ENCODE peak calls at places on chromosome 11, in six cellular contexts. L, S, Y, K, F and N are unnamed samples.

GRCh38 chr11:44110231-44110679 is 14.8 kb downstream of the EXT2 start:
- DNase-seq in L (no peak), S (peak), Y (peak), K (peak), F (peak), N (peak)

GRCh38 chr11:28713850-28714249 is 605.7 kb downstream of the METTL15 start:
- DNase-seq in L (no peak), S (no peak), Y (no peak), K (peak), F (no peak), N (no peak)

GRCh38 chr11:46826310-46827044 is 19.6 kb downstream of the CKAP5 start:
- DNase-seq in L (peak), S (peak), Y (peak), K (peak), F (peak), N (peak)

GRCh38 chr11:73656985-73657384 is 10.6 kb downstream of the PLEKHB1 start:
- DNase-seq in L (no peak), S (no peak), Y (no peak), K (no peak), F (no peak), N (no peak)

GRCh38 chr11:2732261-2732939 is 32.6 kb upstream of the KCNQ1OT1 start:
- DNase-seq in L (no peak), S (no peak), Y (no peak), K (no peak), F (no peak), N (no peak)

GRCh38 chr11:101446238-101446637 is 137.6 kb downstream of the TRPC6 start:
- DNase-seq in L (no peak), S (no peak), Y (no peak), K (peak), F (no peak), N (no peak)

GRCh38 chr11:119368121-119369034 is 13.1 kb downstream of the USP2 start:
- DNase-seq in L (no peak), S (peak), Y (peak), K (peak), F (peak), N (no peak)

GRCh38 chr11:102177974-102178631 is 67.9 kb downstream of the YAP1 start:
- DNase-seq in L (peak), S (no peak), Y (peak), K (peak), F (peak), N (no peak)

GRCh38 chr11:86938203-86938899 is 16.8 kb downstream of the FZD4 start:
- DNase-seq in L (no peak), S (no peak), Y (no peak), K (no peak), F (no peak), N (no peak)

GRCh38 chr11:68584097-68584496 is 100.2 kb upstream of the GAL start:
- DNase-seq in L (no peak), S (peak), Y (peak), K (peak), F (peak), N (peak)

GRCh38 chr11:69325446-69325845 is 31.5 kb downstream of the MYEOV start:
- DNase-seq in L (no peak), S (no peak), Y (no peak), K (no peak), F (no peak), N (no peak)

GRCh38 chr11:71488086-71488967 is 35.3 kb downstream of the NADSYN1 start:
- DNase-seq in L (no peak), S (no peak), Y (peak), K (peak), F (peak), N (no peak)
- TF ChIP-seq EZH2phosphoT487 in L (no peak), S (no peak), Y (no peak), K (no peak), F (no peak), N (no peak)

GRCh38 chr11:12411806-12412727 is 34.7 kb downstream of the PARVA start:
- DNase-seq in L (peak), S (peak), Y (peak), K (peak), F (peak), N (peak)

GRCh38 chr11:12408156-12408770 is 30.9 kb downstream of the PARVA start:
- DNase-seq in L (no peak), S (no peak), Y (no peak), K (no peak), F (no peak), N (no peak)

GRCh38 chr11:12409621-12410005 is 32.2 kb downstream of the PARVA start:
- DNase-seq in L (no peak), S (no peak), Y (no peak), K (no peak), F (no peak), N (no peak)

GRCh38 chr11:12411395-12411794 is 34.0 kb downstream of the PARVA start:
- DNase-seq in L (no peak), S (no peak), Y (no peak), K (no peak), F (no peak), N (no peak)

DNA sequence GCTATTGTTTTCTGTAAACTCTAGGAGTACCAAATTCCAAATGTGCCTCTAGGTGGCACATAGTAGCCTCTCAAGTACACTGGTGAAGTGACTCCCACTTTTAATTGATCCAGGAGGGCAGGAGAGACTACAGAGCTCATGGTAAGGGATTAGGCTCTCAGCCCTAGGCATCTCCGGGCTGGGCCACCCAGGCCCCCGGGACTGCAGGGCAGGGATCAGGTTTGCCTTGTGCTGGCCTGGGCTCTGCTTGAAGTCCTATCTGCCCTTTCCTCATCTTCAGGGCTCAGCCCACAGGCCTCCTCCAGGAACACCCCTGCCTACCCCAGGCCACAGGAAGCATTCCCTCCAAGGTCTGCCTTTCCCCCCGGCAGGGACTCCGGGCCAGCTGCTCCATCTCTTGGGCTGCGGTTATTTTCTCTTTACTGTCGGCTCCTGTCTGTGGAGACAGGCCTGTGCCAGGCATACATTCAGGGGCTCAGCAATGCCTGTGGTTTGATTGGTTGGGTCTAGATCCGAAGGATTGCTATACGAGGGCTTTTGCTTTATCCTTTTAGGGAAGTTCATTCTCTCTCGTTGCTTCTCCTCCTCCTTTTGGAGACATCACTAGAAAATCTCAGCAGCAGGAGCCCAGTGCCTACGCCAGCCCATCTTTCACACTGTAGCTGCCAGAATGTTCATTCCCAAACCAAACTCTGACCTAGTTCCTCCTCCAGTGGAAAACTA is 32.8 kb downstream of the PARVA start:
- DNase-seq in L (no peak), S (peak), Y (no peak), K (peak), F (peak), N (no peak)
- TF ChIP-seq CTCF in L (peak), S (peak), Y (peak), K (peak), F (peak), N (no peak)

GRCh38 chr11:313787-314547 is at the start of gene IFITM1:
- DNase-seq in L (no peak), S (peak), Y (peak), K (peak), F (no peak), N (peak)
- TF ChIP-seq EZH2phosphoT487 in L (no peak), S (no peak), Y (no peak), K (no peak), F (no peak), N (no peak)

GRCh38 chr11:129289350-129290040 is 86.2 kb upstream of the BARX2 start:
- DNase-seq in L (no peak), S (no peak), Y (no peak), K (no peak), F (no peak), N (no peak)
- TF ChIP-seq CTCF in L (no peak), S (peak), Y (no peak), K (peak), F (no peak), N (no peak)